ENCODE peak calls at places on chromosomes 5 and 9, in six cellular contexts. C, Z, Q, O, V and F are unnamed samples.

GRCh38 chr5:91307023-91307422 is 76.1 kb downstream of the ARRDC3 start:
- DNase-seq in O (no peak), Q (no peak), Z (no peak), V (no peak), C (no peak), F (no peak)

GRCh38 chr5:83388608-83389007 is 82.9 kb upstream of the VCAN start:
- DNase-seq in V (no peak), Q (no peak), Z (no peak), O (no peak), C (no peak), F (no peak)

GRCh38 chr9:128409998-128410397 is 10.7 kb upstream of the CERCAM start:
- DNase-seq in Q (no peak), Z (no peak), C (no peak), V (no peak), O (no peak), F (no peak)

GRCh38 chr5:177508837-177509236 is 789 bp downstream of the DOK3 start:
- DNase-seq in O (no peak), C (no peak), V (no peak), Z (no peak), Q (no peak), F (no peak)

GRCh38 chr5:116637149-116637740 is 62.6 kb upstream of the SEMA6A start:
- DNase-seq in Q (no peak), C (no peak), Z (no peak), O (no peak), V (no peak), F (no peak)

GRCh38 chr5:72248352-72249032 is 71.5 kb downstream of the MRPS27 start:
- DNase-seq in Q (no peak), O (no peak), C (no peak), V (no peak), Z (no peak), F (no peak)

GRCh38 chr5:157390179-157390923 is 69.7 kb upstream of the NIPAL4 start:
- DNase-seq in V (no peak), Z (no peak), Q (peak), C (no peak), O (no peak), F (peak)

GRCh38 chr5:171867786-171868185 is 82.2 kb downstream of the SMIM23 start:
- DNase-seq in Q (no peak), O (no peak), C (no peak), V (no peak), Z (no peak), F (no peak)

GRCh38 chr9:125549465-125550215 is 157.4 kb downstream of the MAPKAP1 start:
- DNase-seq in C (no peak), Z (no peak), O (no peak), V (no peak), Q (no peak), F (no peak)

GRCh38 chr9:90189306-90189705 is 453.3 kb downstream of the DIRAS2 start:
- DNase-seq in Z (no peak), C (no peak), Q (no peak), V (no peak), O (no peak), F (no peak)

GRCh38 chr9:7185612-7186011 is 427.8 kb downstream of the KDM4C start:
- DNase-seq in Z (no peak), C (peak), V (no peak), O (no peak), Q (no peak), F (no peak)

GRCh38 chr9:91580136-91580535 is 156.5 kb upstream of the NFIL3 start:
- DNase-seq in Z (no peak), O (no peak), C (no peak), V (no peak), Q (no peak), F (no peak)

GRCh38 chr9:95004452-95005275 is 278.2 kb downstream of the AOPEP start:
- DNase-seq in Z (no peak), V (peak), O (no peak), C (no peak), Q (peak), F (no peak)

GRCh38 chr9:5851445-5851844 is 18.5 kb upstream of the ERMP1 start:
- DNase-seq in Q (no peak), V (no peak), Z (no peak), C (no peak), O (no peak), F (no peak)

GRCh38 chr5:6567068-6567467 is 65.8 kb downstream of the NSUN2 start:
- DNase-seq in O (no peak), V (no peak), Q (no peak), Z (no peak), C (no peak), F (no peak)

GRCh38 chr9:13568851-13569618 is 289.5 kb upstream of the MPDZ start:
- DNase-seq in C (no peak), V (peak), Z (no peak), O (no peak), Q (no peak), F (no peak)

GRCh38 chr9:14347408-14348224 is 33.7 kb upstream of the NFIB start:
- DNase-seq in V (no peak), O (no peak), Z (no peak), Q (no peak), C (no peak), F (no peak)

GRCh38 chr9:131037336-131038255 is 28.6 kb downstream of the LAMC3 start:
- DNase-seq in Z (no peak), Q (no peak), V (no peak), C (no peak), O (no peak), F (no peak)

GRCh38 chr9:124297553-124297905 is 39.8 kb downstream of the NEK6 start:
- DNase-seq in Z (no peak), O (no peak), V (no peak), Q (no peak), C (peak), F (no peak)

GRCh38 chr9:127826253-127826913 is 23.7 kb downstream of the FPGS start:
- DNase-seq in V (no peak), Q (no peak), Z (no peak), C (no peak), O (no peak), F (no peak)

GRCh38 chr5:80654054-80654390 is 430 bp upstream of the MSH3 start:
- DNase-seq in V (no peak), Z (no peak), C (no peak), Q (no peak), O (no peak), F (no peak)

GRCh38 chr9:123399803-123400378 is 43.9 kb downstream of the CRB2 start:
- DNase-seq in Q (no peak), V (no peak), O (no peak), C (no peak), Z (no peak), F (no peak)

GRCh38 chr9:92592537-92592936 is 56.7 kb upstream of the ECM2 start:
- DNase-seq in Q (no peak), Z (no peak), V (no peak), C (no peak), O (no peak), F (no peak)

GRCh38 chr5:64759960-64760695 is 8.4 kb downstream of the SREK1IP1 start:
- DNase-seq in Q (no peak), Z (no peak), C (no peak), V (no peak), O (no peak), F (no peak)

GRCh38 chr5:177445052-177446016 is 1.3 kb upstream of the PRR7 start:
- DNase-seq in V (no peak), O (no peak), Z (no peak), C (no peak), Q (peak), F (no peak)

GRCh38 chr5:172223901-172224873 is 30.2 kb downstream of the EFCAB9 start:
- DNase-seq in O (no peak), Z (no peak), V (no peak), Q (no peak), C (no peak), F (no peak)

GRCh38 chr5:14054965-14055963 is 87.9 kb upstream of the TRIO start:
- DNase-seq in Q (no peak), C (no peak), V (no peak), O (no peak), Z (no peak), F (no peak)

GRCh38 chr5:23026252-23027170 is 173.4 kb upstream of the CDH12 start:
- DNase-seq in C (no peak), Q (no peak), Z (peak), O (no peak), V (no peak), F (no peak)

GRCh38 chr9:116494815-116495634 is 192.1 kb upstream of the TRIM32 start:
- DNase-seq in Z (no peak), V (no peak), C (no peak), Q (no peak), O (no peak), F (peak)

GRCh38 chr5:1003296-1003937 is 5.2 kb upstream of the NKD2 start:
- DNase-seq in Q (peak), O (no peak), Z (no peak), V (peak), C (no peak), F (peak)

GRCh38 chr5:121949885-121950284 is 11.9 kb upstream of the SRFBP1 start:
- DNase-seq in O (no peak), V (peak), C (no peak), Q (no peak), Z (peak), F (no peak)

GRCh38 chr9:96853711-96854072 is 622 bp downstream of the ZNF782 start:
- DNase-seq in Q (peak), C (no peak), Z (no peak), V (no peak), O (no peak), F (no peak)

GRCh38 chr5:54282876-54283275 is 27.5 kb downstream of the ARL15 start:
- DNase-seq in V (no peak), O (no peak), Q (no peak), C (no peak), Z (no peak), F (no peak)

GRCh38 chr5:36276864-36277263 is 24.8 kb downstream of the RANBP3L start:
- DNase-seq in O (no peak), C (no peak), Z (no peak), V (no peak), Q (no peak), F (no peak)

GRCh38 chr5:16975950-16976624 is 40.0 kb upstream of the MYO10 start:
- DNase-seq in V (no peak), Q (no peak), O (no peak), C (no peak), Z (no peak), F (no peak)

GRCh38 chr5:145246961-145247744 is 588.0 kb downstream of the PRELID2 start:
- DNase-seq in Z (no peak), O (no peak), C (no peak), V (no peak), Q (no peak), F (no peak)

GRCh38 chr9:70043689-70044449 is at the start of gene MAMDC2:
- DNase-seq in Z (no peak), O (no peak), Q (no peak), V (peak), C (no peak), F (no peak)

GRCh38 chr9:91240596-91240995 is 121.1 kb downstream of the AUH start:
- DNase-seq in Q (no peak), Z (no peak), O (no peak), V (no peak), C (no peak), F (no peak)

GRCh38 chr5:122077451-122078115 is 476 bp downstream of the LOX start:
- DNase-seq in V (peak), O (no peak), Q (no peak), Z (peak), C (no peak), F (no peak)